ENCODE peak calls at places on chromosomes 4 and X, in seven cellular contexts. C, R, V, H, S, O and U are unnamed samples.

GRCh38 chrX:2664497-2664896 is 26.6 kb upstream of the CD99 start:
- DNase-seq in C (no peak), R (peak), V (peak), H (peak), S (peak), O (peak), U (peak)

GRCh38 chr4:42628740-42629139 is 28.2 kb downstream of the ATP8A1 start:
- DNase-seq in C (no peak), R (no peak), V (no peak), H (no peak), S (no peak), O (no peak), U (no peak)

GRCh38 chr4:113901994-113902787 is 77.3 kb downstream of the ARSJ start:
- DNase-seq in C (no peak), R (no peak), V (no peak), H (no peak), S (no peak), O (no peak), U (no peak)

GRCh38 chr4:23153076-23153475 is 460.3 kb downstream of the GBA3 start:
- DNase-seq in C (no peak), R (peak), V (no peak), H (no peak), S (peak), O (no peak), U (no peak)

GRCh38 chrX:97267916-97268680 is 384.4 kb downstream of the RPA4 start:
- DNase-seq in C (no peak), R (peak), V (peak), H (peak), S (peak), O (no peak), U (no peak)

GRCh38 chr4:66911898-66912297 is 633.4 kb downstream of the CENPC start:
- DNase-seq in C (no peak), R (peak), V (peak), H (peak), S (peak), O (no peak), U (no peak)

GRCh38 chrX:130531066-130531465 is 129.3 kb downstream of the RBMX2 start:
- DNase-seq in C (no peak), R (no peak), V (no peak), H (no peak), S (no peak), O (no peak), U (no peak)

GRCh38 chr4:110778526-110778925 is 155.6 kb upstream of the PITX2 start:
- DNase-seq in C (no peak), R (peak), V (no peak), H (peak), S (no peak), O (no peak), U (peak)

GRCh38 chr4:180116840-180117239 is 2126.4 kb upstream of the TENM3 start:
- DNase-seq in C (no peak), R (no peak), V (no peak), H (no peak), S (no peak), O (no peak), U (no peak)

GRCh38 chr4:104128850-104129213 is 365.9 kb downstream of the CXXC4 start:
- DNase-seq in C (no peak), R (no peak), V (no peak), H (peak), S (no peak), O (no peak), U (no peak)

GRCh38 chr4:105036991-105037390 is 109.7 kb upstream of the TET2 start:
- DNase-seq in C (no peak), R (no peak), V (no peak), H (peak), S (no peak), O (no peak), U (no peak)

GRCh38 chr4:132124624-132124974 is 1024.5 kb upstream of the PCDH10 start:
- DNase-seq in C (no peak), R (no peak), V (no peak), H (no peak), S (no peak), O (no peak), U (no peak)

GRCh38 chr4:177322156-177322685 is 12.5 kb downstream of the NEIL3 start:
- DNase-seq in C (no peak), R (peak), V (peak), H (no peak), S (peak), O (no peak), U (no peak)

GRCh38 chr4:184937745-184938144 is 80.5 kb upstream of the HELT start:
- DNase-seq in C (no peak), R (no peak), V (peak), H (no peak), S (no peak), O (no peak), U (no peak)

GRCh38 chr4:165129924-165130323 is 17.3 kb upstream of the TMEM192 start:
- DNase-seq in C (no peak), R (no peak), V (no peak), H (no peak), S (no peak), O (no peak), U (no peak)

GRCh38 chrX:40131644-40132376 is 34.1 kb upstream of the BCOR start:
- DNase-seq in C (no peak), R (no peak), V (no peak), H (no peak), S (no peak), O (no peak), U (no peak)

GRCh38 chrX:28586891-28587635 is at the start of gene IL1RAPL1:
- DNase-seq in C (no peak), R (peak), V (peak), H (peak), S (peak), O (no peak), U (peak)

GRCh38 chrX:14032383-14032782 is 2.7 kb upstream of the GEMIN8 start:
- DNase-seq in C (peak), R (peak), V (peak), H (peak), S (peak), O (no peak), U (peak)

GRCh38 chr4:109263721-109264120 is 38.7 kb downstream of the COL25A1 start:
- DNase-seq in C (no peak), R (no peak), V (no peak), H (no peak), S (no peak), O (no peak), U (no peak)

GRCh38 chr4:152828122-152828521 is 48.4 kb downstream of the ARFIP1 start:
- DNase-seq in C (no peak), R (no peak), V (peak), H (no peak), S (no peak), O (no peak), U (peak)

GRCh38 chr4:40842725-40843401 is 93.1 kb downstream of the NSUN7 start:
- DNase-seq in C (no peak), R (no peak), V (no peak), H (no peak), S (no peak), O (no peak), U (peak)

GRCh38 chrX:119549327-119550016 is 15.7 kb downstream of the STEEP1 start:
- DNase-seq in C (no peak), R (no peak), V (no peak), H (no peak), S (no peak), O (no peak), U (no peak)
- H3K4me3 ChIP-seq in C (no peak), R (no peak), V (no peak), H (no peak), S (no peak), O (no peak), U (no peak)

GRCh38 chrX:95346854-95347253 is 1337.8 kb upstream of the DIAPH2 start:
- DNase-seq in C (no peak), R (peak), V (peak), H (peak), S (peak), O (no peak), U (no peak)
- TF ChIP-seq CTCF in C (no peak), R (no peak), V (no peak), H (peak), S (no peak), O (no peak), U (no peak)

DNA sequence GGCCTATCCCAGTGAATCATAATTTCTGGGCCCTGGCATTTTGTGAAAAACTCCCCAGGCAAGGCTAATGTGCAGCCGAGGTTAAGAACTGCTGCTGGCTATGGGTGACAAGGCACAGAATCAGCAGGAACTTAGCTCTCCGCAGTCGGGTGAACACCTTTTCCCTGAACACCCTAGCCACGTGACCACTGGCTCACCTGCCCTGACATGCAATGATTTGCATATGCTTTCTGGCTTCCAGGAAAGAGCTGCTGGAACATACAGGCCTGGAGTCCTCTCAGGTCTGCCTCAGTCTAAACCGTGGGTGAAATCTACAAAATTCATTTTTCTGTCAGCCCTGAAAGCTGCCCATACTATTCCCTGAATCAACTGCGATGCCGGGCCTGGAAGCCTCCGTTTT is 56.6 kb downstream of the ZNF827 start:
- DNase-seq in C (peak), R (no peak), V (no peak), H (no peak), S (no peak), O (no peak), U (no peak)
- H3K4me3 ChIP-seq in C (no peak), R (no peak), V (no peak), H (no peak), S (no peak), O (no peak), U (no peak)

DNA sequence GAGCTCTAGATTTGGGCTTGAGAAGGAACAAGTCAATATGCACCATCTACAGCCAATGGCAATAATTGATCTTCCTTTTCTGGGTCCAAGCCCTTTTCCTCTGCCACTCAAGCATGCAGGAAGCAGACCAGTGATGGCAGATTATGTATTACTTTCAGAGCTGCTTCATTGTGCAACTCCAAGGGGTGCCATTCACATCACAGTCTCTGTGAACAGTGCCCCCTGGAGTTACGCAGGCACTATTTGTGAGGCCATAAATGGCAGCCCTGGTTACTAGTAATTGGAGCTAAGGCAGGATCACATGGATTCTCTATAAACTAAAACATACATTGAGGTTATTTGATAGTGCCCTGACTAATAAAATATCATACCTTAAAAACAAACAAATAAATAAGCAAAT is 313.4 kb upstream of the SLC7A11 start:
- DNase-seq in C (no peak), R (no peak), V (peak), H (no peak), S (peak), O (no peak), U (no peak)
- TF ChIP-seq CTCF in C (no peak), R (peak), V (peak), H (peak), S (peak), O (no peak), U (peak)

GRCh38 chr4:143939528-143939927 is 34.2 kb upstream of the GYPE start:
- DNase-seq in C (no peak), R (no peak), V (no peak), H (no peak), S (no peak), O (no peak), U (no peak)
- H3K4me3 ChIP-seq in C (no peak), R (no peak), V (no peak), H (no peak), S (no peak), O (no peak), U (no peak)

GRCh38 chr4:3516061-3516835 is 16.0 kb downstream of the LRPAP1 start:
- DNase-seq in C (no peak), R (no peak), V (no peak), H (no peak), S (no peak), O (peak), U (no peak)

GRCh38 chr4:3515646-3516045 is 16.6 kb downstream of the LRPAP1 start:
- DNase-seq in C (no peak), R (no peak), V (no peak), H (no peak), S (no peak), O (peak), U (no peak)

GRCh38 chr4:3513807-3514206 is 18.4 kb downstream of the LRPAP1 start:
- DNase-seq in C (no peak), R (no peak), V (no peak), H (no peak), S (no peak), O (no peak), U (no peak)

GRCh38 chr4:3514221-3514780 is 17.9 kb downstream of the LRPAP1 start:
- DNase-seq in C (no peak), R (no peak), V (no peak), H (no peak), S (no peak), O (no peak), U (no peak)

GRCh38 chr4:3514806-3515421 is 17.3 kb downstream of the LRPAP1 start:
- DNase-seq in C (no peak), R (no peak), V (no peak), H (no peak), S (no peak), O (peak), U (no peak)
- TF ChIP-seq CTCF in C (no peak), R (peak), V (peak), H (peak), S (peak), O (peak), U (peak)

DNA sequence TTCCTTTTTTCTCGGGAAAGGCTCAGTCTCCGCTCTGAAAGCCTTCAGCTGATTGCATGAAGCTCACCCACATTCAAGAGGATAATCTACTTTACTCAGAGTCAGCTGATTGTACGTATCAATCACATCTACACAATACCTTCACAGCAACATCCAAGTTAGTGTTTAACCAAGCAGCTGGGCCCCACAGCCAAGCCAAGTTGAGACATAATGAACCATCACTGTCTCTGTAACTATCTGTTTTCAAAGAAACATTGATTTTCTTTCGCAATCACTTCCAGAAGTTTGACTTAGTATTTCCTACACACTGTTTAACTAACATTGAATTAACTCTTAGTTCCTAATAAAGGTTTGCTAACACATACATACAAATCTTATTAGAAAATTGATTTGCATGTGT is 40.3 kb downstream of the RWDD4 start:
- DNase-seq in C (no peak), R (no peak), V (peak), H (no peak), S (no peak), O (no peak), U (no peak)
- H3K4me3 ChIP-seq in C (no peak), R (no peak), V (no peak), H (no peak), S (no peak), O (no peak), U (no peak)

GRCh38 chr4:47703964-47704363 is 133.9 kb downstream of the CORIN start:
- DNase-seq in C (no peak), R (no peak), V (peak), H (no peak), S (no peak), O (no peak), U (no peak)

GRCh38 chr4:47703008-47703407 is 134.9 kb downstream of the CORIN start:
- DNase-seq in C (no peak), R (no peak), V (no peak), H (no peak), S (no peak), O (no peak), U (no peak)

GRCh38 chr4:47701286-47701685 is 136.6 kb downstream of the CORIN start:
- DNase-seq in C (no peak), R (no peak), V (no peak), H (no peak), S (no peak), O (no peak), U (no peak)

GRCh38 chr4:47704693-47705325 is 133.1 kb downstream of the CORIN start:
- DNase-seq in C (no peak), R (peak), V (peak), H (peak), S (peak), O (peak), U (peak)

DNA sequence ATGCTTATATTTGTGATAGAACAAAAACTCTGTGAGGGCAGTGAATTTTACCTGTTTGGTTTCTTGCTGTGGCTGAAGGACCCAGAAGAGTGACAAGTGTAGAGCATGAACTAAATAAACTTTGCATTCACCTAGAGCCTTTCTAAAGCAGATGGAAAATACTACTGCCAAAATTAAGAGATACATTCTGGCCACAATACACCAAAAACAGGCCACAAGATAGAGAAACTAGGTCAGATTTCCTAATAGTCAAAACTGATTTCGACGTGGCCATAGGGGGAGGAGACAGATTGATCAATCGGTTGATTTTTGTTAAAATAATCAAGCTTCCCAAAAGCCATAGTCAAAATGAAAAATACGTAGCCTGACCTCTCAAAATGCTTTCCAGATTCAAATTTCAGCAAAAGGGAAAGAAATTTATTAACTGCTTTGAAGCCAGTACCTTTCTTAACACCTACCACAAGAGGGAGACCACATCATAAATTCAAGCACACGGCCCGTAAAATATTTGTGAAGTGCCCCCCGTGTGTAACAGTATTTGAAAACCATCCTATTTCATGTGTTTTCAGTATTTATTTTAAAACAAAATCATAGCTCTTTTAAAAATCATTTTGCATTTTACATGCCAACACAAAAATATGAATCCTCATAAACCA is 132.4 kb downstream of the CORIN start:
- DNase-seq in C (no peak), R (peak), V (peak), H (peak), S (peak), O (no peak), U (no peak)
- TF ChIP-seq CTCF in C (no peak), R (peak), V (peak), H (peak), S (peak), O (peak), U (peak)

GRCh38 chr4:107902715-107903114 is 28.6 kb upstream of the CYP2U1 start:
- DNase-seq in C (no peak), R (no peak), V (no peak), H (no peak), S (no peak), O (no peak), U (no peak)
- H3K4me3 ChIP-seq in C (no peak), R (no peak), V (no peak), H (no peak), S (no peak), O (no peak), U (no peak)

GRCh38 chrX:111387470-111387869 is 24.5 kb downstream of the DCX start:
- DNase-seq in C (no peak), R (no peak), V (no peak), H (no peak), S (no peak), O (no peak), U (no peak)
- TF ChIP-seq CTCF in C (no peak), R (no peak), V (no peak), H (no peak), S (no peak), O (no peak), U (no peak)